ENCODE peak calls at places on chromosomes 1 and 21, in six cellular contexts. C, T, L, A, H and W are unnamed samples.

GRCh38 chr1:43346636-43347035 is 9.0 kb downstream of the MPL start:
- DNase-seq in C (no peak), T (no peak), L (no peak), A (no peak), H (no peak), W (no peak)

GRCh38 chr1:159891275-159892157 is 8.4 kb downstream of the CFAP45 start:
- DNase-seq in C (peak; percentile 94), T (peak; percentile 87), L (peak; percentile 85), A (peak; percentile 53), H (peak; percentile 81), W (peak; percentile 89)

GRCh38 chr1:181603735-181604410 is 120.6 kb downstream of the CACNA1E start:
- DNase-seq in C (no peak), T (no peak), L (no peak), A (no peak), H (no peak), W (no peak)

GRCh38 chr1:218366322-218367052 is 21.4 kb downstream of the TGFB2 start:
- DNase-seq in C (no peak), T (no peak), L (no peak), A (no peak), H (peak; percentile 94), W (peak; percentile 24)

GRCh38 chr21:45864436-45864835 is 117.1 kb upstream of the COL6A1 start:
- DNase-seq in C (peak; percentile 57), T (no peak), L (no peak), A (no peak), H (no peak), W (no peak)

GRCh38 chr1:109341944-109342925 is 35.4 kb upstream of the MYBPHL start:
- DNase-seq in C (no peak), T (no peak), L (no peak), A (no peak), H (no peak), W (no peak)

GRCh38 chr1:96782861-96783260 is 61.3 kb downstream of the PTBP2 start:
- DNase-seq in C (no peak), T (no peak), L (no peak), A (no peak), H (no peak), W (no peak)

GRCh38 chr1:2632561-2633361 is at the start of gene MMEL1:
- DNase-seq in C (no peak), T (no peak), L (no peak), A (no peak), H (no peak), W (no peak)

GRCh38 chr1:246875041-246876026 is 56.4 kb downstream of the AHCTF1 start:
- DNase-seq in C (peak; percentile 5), T (peak; percentile 15), L (no peak), A (peak; percentile 10), H (no peak), W (no peak)

GRCh38 chr1:171298696-171299095 is 15.3 kb upstream of the FMO4 start:
- DNase-seq in C (no peak), T (no peak), L (no peak), A (no peak), H (no peak), W (no peak)

GRCh38 chr1:1554550-1554925 is 14.1 kb upstream of the TMEM240 start:
- DNase-seq in C (peak; percentile 36), T (no peak), L (no peak), A (no peak), H (no peak), W (no peak)

GRCh38 chr1:48470506-48470905 is 1.5 kb downstream of the SPATA6 start:
- DNase-seq in C (peak; percentile 63), T (no peak), L (no peak), A (no peak), H (peak; percentile 23), W (no peak)

GRCh38 chr1:156643266-156644092 is 1.6 kb downstream of the BCAN start:
- DNase-seq in C (no peak), T (no peak), L (no peak), A (no peak), H (no peak), W (no peak)

GRCh38 chr1:22349302-22350043 is 102.2 kb upstream of the ZBTB40 start:
- DNase-seq in C (no peak), T (no peak), L (no peak), A (no peak), H (peak; percentile 70), W (no peak)

GRCh38 chr21:31554511-31555022 is 104.9 kb upstream of the SOD1 start:
- DNase-seq in C (peak; percentile 87), T (peak; percentile 80), L (no peak), A (peak; percentile 21), H (no peak), W (peak; percentile 67)

GRCh38 chr1:52532732-52533327 is 20.1 kb downstream of the TUT4 start:
- DNase-seq in C (no peak), T (no peak), L (no peak), A (no peak), H (no peak), W (no peak)

GRCh38 chr1:36087233-36088123 is 1.2 kb upstream of the ADPRS start:
- DNase-seq in C (no peak), T (no peak), L (no peak), A (no peak), H (no peak), W (no peak)

GRCh38 chr1:70142120-70142519 is 63.3 kb downstream of the LRRC40 start:
- DNase-seq in C (no peak), T (no peak), L (no peak), A (no peak), H (no peak), W (no peak)

GRCh38 chr1:172003766-172004530 is 162.7 kb downstream of the DNM3 start:
- DNase-seq in C (no peak), T (no peak), L (no peak), A (no peak), H (no peak), W (no peak)

GRCh38 chr1:195113471-195113870 is 1494.8 kb downstream of the KCNT2 start:
- DNase-seq in C (no peak), T (no peak), L (no peak), A (no peak), H (no peak), W (no peak)

GRCh38 chr1:153793973-153794615 is 18.9 kb downstream of the SLC27A3 start:
- DNase-seq in C (no peak), T (no peak), L (no peak), A (no peak), H (no peak), W (no peak)

GRCh38 chr1:158203693-158204457 is 23.2 kb downstream of the CD1D start:
- DNase-seq in C (peak; percentile 66), T (no peak), L (peak; percentile 15), A (no peak), H (peak; percentile 32), W (peak; percentile 84)

GRCh38 chr1:95742591-95743089 is 508.6 kb downstream of the RWDD3 start:
- DNase-seq in C (peak; percentile 6), T (no peak), L (no peak), A (no peak), H (peak; percentile 87), W (peak; percentile 10)

GRCh38 chr1:30191154-30191702 is 532.2 kb downstream of the MATN1 start:
- DNase-seq in C (peak; percentile 91), T (peak; percentile 56), L (no peak), A (no peak), H (no peak), W (peak; percentile 61)

GRCh38 chr1:65846911-65847310 is 54.2 kb downstream of the PDE4B start:
- DNase-seq in C (no peak), T (no peak), L (no peak), A (no peak), H (no peak), W (no peak)